ENCODE peak calls at places on chromosomes 6 and 20, in six cellular contexts. T is kidney tubule cell; P is NCI-H187 treated with DMSO at 0.1 percent for 48 hours; X is RWPE2; C is NCI-H524 treated with DMSO at 0.1 percent for 48 hours; O is stimulated activated naive B cell treated with anti-CD40 and anti-IgM and Interleukin-4, amounts not matched to agents 10 μg/mL and 1 μg/mL and 100 μg/mL, for 72 hours. A is an unnamed sample.

GRCh38 chr6:152457949-152458624 is 179.1 kb downstream of the SYNE1 start:
- DNase-seq in X (no peak), C (no peak), P (no peak), T (no peak), O (no peak), A (no peak)

GRCh38 chr20:50450961-50451752 is 59.0 kb upstream of the PTPN1 start:
- DNase-seq in C (no peak), P (no peak), T (no peak), X (no peak), O (peak; percentile 56), A (no peak)

GRCh38 chr20:3765171-3765887 is 2.2 kb downstream of the ADISSP start:
- DNase-seq in X (no peak), O (no peak), P (no peak), T (no peak), C (no peak), A (peak; percentile 57)

GRCh38 chr6:170080169-170080827 is 210.6 kb downstream of the DLL1 start:
- DNase-seq in T (no peak), X (peak; percentile 47), O (no peak), C (no peak), P (no peak), A (no peak)

GRCh38 chr6:126156973-126157372 is 170.6 kb downstream of the TRMT11 start:
- DNase-seq in X (no peak), C (no peak), P (no peak), O (no peak), T (no peak), A (no peak)

GRCh38 chr6:142822882-142823578 is 121.9 kb downstream of the HIVEP2 start:
- DNase-seq in T (peak; percentile 29), X (no peak), C (peak; percentile 99), O (no peak), P (no peak), A (peak; percentile 96)

GRCh38 chr20:53942973-53943372 is 127.4 kb downstream of the BCAS1 start:
- DNase-seq in P (no peak), T (no peak), C (no peak), X (no peak), O (no peak), A (no peak)

GRCh38 chr6:11423667-11424066 is 113.9 kb upstream of the TMEM170B start:
- DNase-seq in O (no peak), P (no peak), C (no peak), X (no peak), T (peak; percentile 57), A (no peak)

GRCh38 chr6:156545021-156545420 is 232.2 kb upstream of the ARID1B start:
- DNase-seq in P (no peak), T (no peak), C (no peak), X (no peak), O (no peak), A (no peak)

GRCh38 chr6:57216235-57217101 is 5.6 kb downstream of the RAB23 start:
- DNase-seq in P (no peak), O (no peak), T (no peak), X (no peak), C (no peak), A (no peak)

GRCh38 chr6:45105170-45105820 is 222.8 kb upstream of the RUNX2 start:
- DNase-seq in P (no peak), C (no peak), X (no peak), O (no peak), T (no peak), A (no peak)

GRCh38 chr6:161736796-161737292 is 463.0 kb upstream of the AGPAT4 start:
- DNase-seq in X (no peak), C (no peak), T (peak; percentile 78), O (no peak), P (no peak), A (no peak)

GRCh38 chr6:63740709-63741108 is 105.1 kb downstream of the PHF3 start:
- DNase-seq in P (no peak), X (no peak), C (no peak), T (peak; percentile 58), O (no peak), A (no peak)

GRCh38 chr6:39530201-39530759 is 194.9 kb downstream of the KIF6 start:
- DNase-seq in C (no peak), P (no peak), O (peak; percentile 58), T (peak; percentile 71), X (no peak), A (no peak)

GRCh38 chr6:128655978-128656498 is 135.6 kb upstream of the PTPRK start:
- DNase-seq in O (peak; percentile 0), X (peak; percentile 40), P (no peak), C (peak; percentile 83), T (peak; percentile 100), A (peak; percentile 34)

GRCh38 chr6:5423251-5423650 is 161.9 kb downstream of the FARS2 start:
- DNase-seq in O (no peak), C (no peak), T (no peak), X (no peak), P (no peak), A (no peak)

GRCh38 chr20:62378215-62378614 is 8.7 kb upstream of the RPS21 start:
- DNase-seq in C (no peak), X (no peak), T (peak; percentile 82), O (no peak), P (no peak), A (no peak)

GRCh38 chr6:87391334-87391733 is 16.4 kb upstream of the CFAP206 start:
- DNase-seq in X (no peak), O (no peak), C (no peak), P (no peak), T (peak; percentile 40), A (peak; percentile 43)

GRCh38 chr6:137297887-137298286 is 78.7 kb upstream of the IFNGR1 start:
- DNase-seq in T (peak; percentile 14), P (no peak), O (no peak), C (no peak), X (no peak), A (no peak)

GRCh38 chr6:90818163-90818562 is 231.3 kb upstream of the MAP3K7 start:
- DNase-seq in T (no peak), X (no peak), O (no peak), P (no peak), C (no peak), A (no peak)

GRCh38 chr20:15705975-15706374 is 867.3 kb downstream of the KIF16B start:
- DNase-seq in X (no peak), C (no peak), P (no peak), T (no peak), O (no peak), A (no peak)

GRCh38 chr6:84026721-84027164 is 6.8 kb upstream of the MRAP2 start:
- DNase-seq in T (peak; percentile 75), C (no peak), P (no peak), O (no peak), X (no peak), A (no peak)

GRCh38 chr6:78484181-78485064 is 382.9 kb upstream of the IRAK1BP1 start:
- DNase-seq in O (no peak), P (no peak), C (no peak), X (no peak), T (no peak), A (no peak)

GRCh38 chr6:157226761-157227160 is 96.6 kb downstream of the TMEM242 start:
- DNase-seq in X (no peak), P (no peak), T (peak; percentile 40), C (no peak), O (no peak), A (peak; percentile 42)

GRCh38 chr20:45555198-45555597 is 8.0 kb upstream of the EPPIN start:
- DNase-seq in C (no peak), O (no peak), X (no peak), T (no peak), P (no peak), A (no peak)

GRCh38 chr6:2738373-2738979 is 12.2 kb downstream of the MYLK4 start:
- DNase-seq in C (peak; percentile 33), T (peak; percentile 53), P (no peak), O (peak; percentile 21), X (no peak), A (peak; percentile 72)

GRCh38 chr6:80163754-80164187 is 57.3 kb downstream of the BCKDHB start:
- DNase-seq in T (peak; percentile 88), C (no peak), O (peak; percentile 4), P (no peak), X (no peak), A (no peak)

GRCh38 chr6:167015302-167015701 is 16.1 kb downstream of the CEP43 start:
- DNase-seq in O (no peak), X (no peak), T (no peak), C (no peak), P (no peak), A (no peak)

GRCh38 chr6:150998992-150999975 is 133.8 kb downstream of the MTHFD1L start:
- DNase-seq in X (no peak), T (no peak), C (no peak), P (no peak), O (no peak), A (no peak)

GRCh38 chr20:10783660-10784336 is 110.0 kb upstream of the JAG1 start:
- DNase-seq in T (peak; percentile 39), O (no peak), P (no peak), C (no peak), X (no peak), A (no peak)

GRCh38 chr6:135163440-135163738 is 17.7 kb upstream of the MYB start:
- DNase-seq in T (no peak), O (peak; percentile 51), X (no peak), P (no peak), C (no peak), A (no peak)

GRCh38 chr6:148704539-148704938 is 42.3 kb upstream of the UST start:
- DNase-seq in O (no peak), P (no peak), X (no peak), T (no peak), C (no peak), A (no peak)

A was measured in NCI-H82.